ENCODE peak calls at places on chromosomes 13 and 19, in four cellular contexts. G is astrocyte, C is astrocyte of the hippocampus, U is GM12865. D is an unnamed sample.

GRCh38 chr19:53824134-53824611 is at the start of gene NLRP12:
- DNase-seq in G (no peak), C (no peak), U (no peak), D (peak; percentile 65)

GRCh38 chr13:26956532-26957142 is 196.1 kb upstream of the GPR12 start:
- DNase-seq in G (no peak), C (no peak), U (no peak), D (no peak)

GRCh38 chr19:57720878-57721277 is 6.5 kb downstream of the ZNF671 start:
- DNase-seq in G (no peak), C (no peak), U (no peak), D (no peak)

GRCh38 chr19:4014541-4015491 is 7.3 kb downstream of the PIAS4 start:
- DNase-seq in G (no peak), C (no peak), U (no peak), D (no peak)

GRCh38 chr19:43806848-43807247 is 4.6 kb upstream of the LYPD5 start:
- DNase-seq in G (no peak), C (no peak), U (no peak), D (no peak)

GRCh38 chr19:43662487-43662886 is 7.5 kb downstream of the PLAUR start:
- DNase-seq in G (no peak), C (peak; percentile 36), U (no peak), D (no peak)

GRCh38 chr19:19386373-19386869 is 19.1 kb upstream of the GATAD2A start:
- DNase-seq in G (no peak), C (no peak), U (no peak), D (no peak)

GRCh38 chr19:52670046-52670445 is 31.9 kb upstream of the ZNF83 start:
- DNase-seq in G (no peak), C (no peak), U (no peak), D (no peak)

GRCh38 chr13:99432637-99433542 is 68.4 kb upstream of the TM9SF2 start:
- DNase-seq in G (peak; percentile 56), C (peak; percentile 61), U (peak; percentile 98), D (peak; percentile 64)

GRCh38 chr19:32902448-32902847 is 32.9 kb upstream of the SLC7A9 start:
- DNase-seq in G (no peak), C (no peak), U (no peak), D (no peak)

GRCh38 chr13:79481685-79482052 is 714 bp downstream of the NDFIP2 start:
- DNase-seq in G (no peak), C (no peak), U (peak; percentile 30), D (peak; percentile 3)

GRCh38 chr13:68609671-68610070 is 1379.5 kb upstream of the PCDH9 start:
- DNase-seq in G (no peak), C (no peak), U (no peak), D (no peak)

GRCh38 chr13:109871018-109871370 is 84.6 kb upstream of the IRS2 start:
- DNase-seq in G (peak; percentile 63), C (peak; percentile 28), U (no peak), D (no peak)

GRCh38 chr13:80083516-80084085 is 257.3 kb downstream of the SPRY2 start:
- DNase-seq in G (peak; percentile 97), C (peak; percentile 86), U (no peak), D (no peak)

GRCh38 chr13:111437856-111438547 is 117.6 kb downstream of the TEX29 start:
- DNase-seq in G (no peak), C (no peak), U (no peak), D (no peak)

GRCh38 chr13:33509642-33510229 is 224.2 kb upstream of the STARD13 start:
- DNase-seq in G (peak; percentile 62), C (peak; percentile 16), U (no peak), D (no peak)

GRCh38 chr13:102726430-102726829 is 31.6 kb upstream of the METTL21C start:
- DNase-seq in G (no peak), C (no peak), U (peak; percentile 16), D (peak; percentile 20)

GRCh38 chr19:48844472-48844871 is 8.2 kb upstream of the HSD17B14 start:
- DNase-seq in G (peak; percentile 42), C (no peak), U (no peak), D (peak; percentile 20)

GRCh38 chr13:27053235-27053884 is 118.3 kb downstream of the USP12 start:
- DNase-seq in G (no peak), C (no peak), U (no peak), D (no peak)

GRCh38 chr13:97600438-97601080 is 166.6 kb downstream of the RAP2A start:
- DNase-seq in G (peak; percentile 41), C (peak; percentile 40), U (no peak), D (peak; percentile 11)

GRCh38 chr13:33228645-33229445 is 56.7 kb downstream of the STARD13 start:
- DNase-seq in G (peak; percentile 79), C (peak; percentile 76), U (peak; percentile 68), D (peak; percentile 13)

GRCh38 chr13:113832204-113832603 is 31.7 kb downstream of the GAS6 start:
- DNase-seq in G (no peak), C (no peak), U (no peak), D (peak; percentile 11)

GRCh38 chr19:13872695-13873389 is 4.1 kb upstream of the NANOS3 start:
- DNase-seq in G (no peak), C (peak; percentile 26), U (no peak), D (no peak)

GRCh38 chr19:56170261-56170660 is 5.5 kb upstream of the GALP start:
- DNase-seq in G (peak; percentile 82), C (peak; percentile 67), U (no peak), D (peak; percentile 81)

GRCh38 chr19:45484273-45484945 is 12.4 kb downstream of the RTN2 start:
- DNase-seq in G (no peak), C (no peak), U (no peak), D (no peak)

GRCh38 chr19:1267441-1268391 is 1.4 kb upstream of the CIRBP start:
- DNase-seq in G (no peak), C (peak; percentile 62), U (no peak), D (peak; percentile 68)

GRCh38 chr13:30338331-30338851 is 31.0 kb upstream of the KATNAL1 start:
- DNase-seq in G (peak; percentile 68), C (peak; percentile 35), U (no peak), D (no peak)

GRCh38 chr13:45184693-45185092 is 16.2 kb downstream of the KCTD4 start:
- DNase-seq in G (no peak), C (no peak), U (peak; percentile 19), D (no peak)

GRCh38 chr19:41327499-41328156 is 17.7 kb downstream of the CCDC97 start:
- DNase-seq in G (peak; percentile 58), C (peak; percentile 72), U (peak; percentile 84), D (peak; percentile 95)

GRCh38 chr19:15276620-15277019 is 44.4 kb upstream of the EPHX3 start:
- DNase-seq in G (no peak), C (no peak), U (no peak), D (no peak)

GRCh38 chr19:42148270-42148669 is 16.0 kb upstream of the POU2F2 start:
- DNase-seq in G (no peak), C (no peak), U (no peak), D (no peak)

GRCh38 chr19:1250374-1251232 is 2.2 kb downstream of the MIDN start:
- DNase-seq in G (no peak), C (peak; percentile 82), U (peak; percentile 78), D (no peak)

GRCh38 chr13:91115776-91116175 is 231.7 kb upstream of the MIR17HG start:
- DNase-seq in G (no peak), C (no peak), U (no peak), D (no peak)

GRCh38 chr19:15280915-15281683 is 48.9 kb upstream of the EPHX3 start:
- DNase-seq in G (peak; percentile 81), C (peak; percentile 94), U (no peak), D (no peak)

GRCh38 chr13:97225533-97225932 is 3.4 kb downstream of the MBNL2 start:
- DNase-seq in G (no peak), C (no peak), U (peak; percentile 21), D (no peak)

GRCh38 chr19:53906211-53907192 is 2.6 kb upstream of the CACNG7 start:
- DNase-seq in G (no peak), C (peak; percentile 56), U (no peak), D (peak; percentile 47)

GRCh38 chr13:95541911-95542484 is 10.5 kb upstream of the CLDN10 start:
- DNase-seq in G (no peak), C (no peak), U (no peak), D (no peak)

GRCh38 chr13:40672310-40673060 is 6.0 kb upstream of the FOXO1 start:
- DNase-seq in G (peak; percentile 78), C (peak; percentile 74), U (no peak), D (no peak)

D was measured in RPMI8226.